ENCODE peak calls at places on chromosomes 5 and 9, in four cellular contexts. B is lung, S is astrocyte of the cerebellum, P is PC-3. W is an unnamed sample.

GRCh38 chr9:29806941-29807625 is 2233.8 kb upstream of the C9orf72 start:
- DNase-seq in S (no peak), P (peak; percentile 15), B (no peak), W (no peak)

GRCh38 chr5:160479926-160480325 is 58.3 kb downstream of the PTTG1 start:
- DNase-seq in B (no peak), S (no peak), P (peak; percentile 88), W (peak; percentile 56)

GRCh38 chr5:28914302-28914701 is 1875.9 kb upstream of the CDH9 start:
- DNase-seq in P (no peak), S (no peak), B (no peak), W (no peak)

GRCh38 chr5:16615737-16616535 is 861 bp downstream of the RETREG1 start:
- DNase-seq in B (no peak), S (no peak), P (peak; percentile 48), W (no peak)

GRCh38 chr9:127796899-127797370 is 5.7 kb upstream of the FPGS start:
- DNase-seq in S (no peak), P (peak; percentile 4), B (no peak), W (no peak)

GRCh38 chr5:52455920-52456319 is 331.8 kb upstream of the ITGA1 start:
- DNase-seq in P (no peak), S (no peak), B (no peak), W (no peak)

GRCh38 chr5:125659316-125660071 is 763.7 kb upstream of the GRAMD2B start:
- DNase-seq in S (peak; percentile 74), P (no peak), B (no peak), W (peak; percentile 4)

GRCh38 chr5:32712463-32713395 is 1.6 kb downstream of the NPR3 start:
- DNase-seq in P (peak; percentile 15), S (no peak), B (no peak), W (no peak)

GRCh38 chr9:122498883-122499288 is 11.7 kb upstream of the OR1J2 start:
- DNase-seq in S (peak; percentile 3), B (no peak), P (peak; percentile 66), W (peak; percentile 22)

GRCh38 chr5:175383350-175383749 is 60.6 kb downstream of the DRD1 start:
- DNase-seq in B (no peak), P (peak; percentile 63), S (peak; percentile 39), W (no peak)

GRCh38 chr9:75228893-75229292 is 140.6 kb downstream of the OSTF1 start:
- DNase-seq in B (no peak), P (no peak), S (no peak), W (no peak)

DNA sequence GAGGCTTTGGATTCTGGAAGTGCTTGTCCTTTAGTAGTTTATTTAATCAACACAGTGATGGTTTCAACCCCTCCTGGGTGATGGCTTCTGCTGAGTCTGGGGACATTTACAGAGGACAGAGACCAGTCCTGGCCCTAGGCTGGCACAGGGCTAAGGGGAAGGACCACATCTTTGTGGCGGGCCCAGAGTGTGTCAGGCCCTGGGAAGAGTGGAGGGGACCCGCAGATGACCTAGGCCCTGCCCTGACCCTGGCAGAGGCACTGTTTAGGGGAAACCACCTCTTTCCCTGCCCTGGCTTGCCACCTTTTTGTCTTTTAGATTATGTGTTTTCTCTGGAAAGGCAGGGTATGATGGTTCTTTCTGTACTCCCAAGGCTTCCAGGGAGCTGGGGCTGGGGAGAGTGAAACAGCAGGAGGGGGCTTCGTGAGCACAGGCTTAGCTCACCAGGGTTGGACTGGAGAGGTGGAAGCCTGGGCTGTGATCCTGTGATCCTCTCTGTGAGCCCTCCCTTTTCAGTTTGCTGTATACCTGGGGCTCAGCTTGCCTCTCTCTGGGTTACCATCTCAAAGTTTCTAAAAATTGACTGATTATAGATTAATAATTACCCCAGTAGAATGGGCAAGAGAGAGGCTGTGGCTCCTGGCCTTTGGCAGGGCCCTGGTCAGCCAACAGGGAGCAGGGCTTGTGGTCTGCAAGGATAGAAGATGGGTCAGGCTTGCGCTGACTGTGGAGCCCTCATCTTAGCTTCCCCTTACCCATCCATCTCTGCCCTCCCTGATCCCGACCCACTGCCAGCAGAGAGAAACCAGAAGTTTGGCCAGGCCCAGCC is 1.8 kb upstream of the SYNPO start:
- DNase-seq in B (no peak), P (no peak), S (no peak), W (no peak)
- TF ChIP-seq CTCF in B (no peak), P (no peak), S (no peak), W (no peak)

GRCh38 chr5:69188811-69189161 is 597 bp upstream of the CENPH start:
- DNase-seq in B (no peak), S (no peak), P (no peak), W (no peak)

GRCh38 chr5:69187342-69187741 is 2.0 kb upstream of the CENPH start:
- DNase-seq in B (no peak), S (no peak), P (no peak), W (no peak)

GRCh38 chr5:69189162-69190086 is at the start of gene CENPH:
- DNase-seq in S (peak; percentile 80), B (peak; percentile 94), P (peak; percentile 91), W (peak; percentile 76)
- TF ChIP-seq CTCF in S (no peak), B (no peak), P (no peak), W (no peak)

DNA sequence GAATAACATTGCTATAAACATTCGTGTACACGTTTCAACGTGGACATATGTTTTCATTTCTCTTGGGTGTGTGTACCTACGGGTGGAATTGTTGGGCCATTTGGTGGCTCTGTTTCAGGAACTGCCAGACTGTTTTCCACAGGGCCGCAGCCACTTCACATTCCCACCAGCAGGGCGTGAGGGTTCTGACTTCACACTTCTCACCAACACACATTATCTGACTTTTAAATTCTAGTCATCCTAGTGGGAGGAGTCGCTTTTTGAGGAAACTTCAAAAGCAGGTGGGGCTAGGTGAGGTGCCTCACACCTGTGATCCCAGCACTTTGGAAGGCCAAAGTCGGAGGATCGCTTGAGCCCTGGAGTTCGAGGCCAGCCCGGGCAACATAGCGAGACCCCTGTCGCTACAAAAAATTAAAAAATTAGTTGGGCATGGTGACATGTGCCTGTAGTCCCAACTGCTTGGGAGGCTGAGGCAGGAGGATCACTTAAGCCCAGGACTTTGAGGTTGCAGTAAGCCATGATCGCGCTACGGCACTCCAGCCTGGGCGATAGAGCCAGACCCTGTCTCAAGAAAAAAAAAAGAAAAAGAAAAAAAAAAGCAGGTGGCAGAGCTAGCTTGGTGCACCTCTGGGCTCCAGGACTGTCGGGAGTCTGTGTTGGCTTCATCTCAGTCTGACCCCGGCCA is 28.5 kb downstream of the TSPAN17 start:
- DNase-seq in B (no peak), P (peak; percentile 46), S (no peak), W (no peak)
- TF ChIP-seq CTCF in B (no peak), P (peak; percentile 64), S (peak; percentile 65), W (peak; percentile 32)

GRCh38 chr9:131393622-131394463 is at the start of gene PRRC2B:
- DNase-seq in B (peak; percentile 85), P (peak; percentile 78), S (no peak), W (peak; percentile 41)
- TF ChIP-seq CTCF in B (peak; percentile 13), P (no peak), S (peak; percentile 26), W (peak; percentile 23)